ENCODE peak calls at places on chromosomes 13 and 19, in seven cellular contexts. One of them, this sample, is unnamed.
A peak's percentile ranks its signal among the peaks of the same experiment; 100 is the strongest.

GRCh38 chr19:49339364-49340068 is 4.3 kb downstream of the CD37 start:
- DNase-seq in IMR-90: peak; percentile 50
- DNase-seq in mesendoderm: peak; percentile 98
- DNase-seq in neuronal stem cell: peak; percentile 89
- DNase-seq in mesenchymal stem cell: peak; percentile 70
- DNase-seq in H1: peak; percentile 92
- DNase-seq in trophoblast cell: peak; percentile 74
- DNase-seq in this sample: peak; percentile 98

GRCh38 chr19:38744298-38744681 is at the start of gene CAPN12:
- DNase-seq in IMR-90: no peak
- DNase-seq in mesendoderm: no peak
- DNase-seq in neuronal stem cell: no peak
- DNase-seq in mesenchymal stem cell: no peak
- DNase-seq in H1: no peak
- DNase-seq in trophoblast cell: no peak
- DNase-seq in this sample: no peak

GRCh38 chr13:27658569-27658968 is 36.9 kb downstream of the POLR1D start:
- DNase-seq in IMR-90: peak; percentile 60
- DNase-seq in mesendoderm: no peak
- DNase-seq in neuronal stem cell: no peak
- DNase-seq in mesenchymal stem cell: peak; percentile 8
- DNase-seq in H1: no peak
- DNase-seq in trophoblast cell: no peak
- DNase-seq in this sample: no peak

GRCh38 chr13:54210397-54211050 is 1181.9 kb downstream of the OLFM4 start:
- DNase-seq in IMR-90: no peak
- DNase-seq in mesendoderm: peak; percentile 68
- DNase-seq in neuronal stem cell: no peak
- DNase-seq in mesenchymal stem cell: no peak
- DNase-seq in H1: no peak
- DNase-seq in trophoblast cell: peak; percentile 56
- DNase-seq in this sample: no peak

GRCh38 chr13:105914637-105915036 is 620.8 kb downstream of the EFNB2 start:
- DNase-seq in IMR-90: peak; percentile 95
- DNase-seq in mesendoderm: no peak
- DNase-seq in neuronal stem cell: no peak
- DNase-seq in mesenchymal stem cell: peak; percentile 96
- DNase-seq in H1: no peak
- DNase-seq in trophoblast cell: peak; percentile 38
- DNase-seq in this sample: no peak

GRCh38 chr19:56138069-56138468 is 3.0 kb upstream of the ZNF444 start:
- DNase-seq in IMR-90: no peak
- DNase-seq in mesendoderm: no peak
- DNase-seq in neuronal stem cell: no peak
- DNase-seq in mesenchymal stem cell: no peak
- DNase-seq in H1: no peak
- DNase-seq in trophoblast cell: no peak
- DNase-seq in this sample: no peak

GRCh38 chr13:114119196-114119595 is 13.2 kb downstream of the RASA3 start:
- DNase-seq in IMR-90: peak; percentile 95
- DNase-seq in mesendoderm: peak; percentile 98
- DNase-seq in neuronal stem cell: no peak
- DNase-seq in mesenchymal stem cell: peak; percentile 99
- DNase-seq in H1: no peak
- DNase-seq in trophoblast cell: no peak
- DNase-seq in this sample: peak; percentile 94

GRCh38 chr13:23610187-23610576 is 40.0 kb downstream of the TNFRSF19 start:
- DNase-seq in IMR-90: peak; percentile 35
- DNase-seq in mesendoderm: no peak
- DNase-seq in neuronal stem cell: no peak
- DNase-seq in mesenchymal stem cell: peak; percentile 14
- DNase-seq in H1: no peak
- DNase-seq in trophoblast cell: no peak
- DNase-seq in this sample: no peak

GRCh38 chr13:73497430-73497829 is 438.6 kb downstream of the KLF5 start:
- DNase-seq in IMR-90: no peak
- DNase-seq in mesendoderm: no peak
- DNase-seq in neuronal stem cell: no peak
- DNase-seq in mesenchymal stem cell: peak; percentile 3
- DNase-seq in H1: no peak
- DNase-seq in trophoblast cell: peak; percentile 44
- DNase-seq in this sample: no peak

GRCh38 chr13:75495938-75496337 is 14.0 kb upstream of the TBC1D4 start:
- DNase-seq in IMR-90: peak; percentile 80
- DNase-seq in mesendoderm: no peak
- DNase-seq in neuronal stem cell: no peak
- DNase-seq in mesenchymal stem cell: peak; percentile 68
- DNase-seq in H1: no peak
- DNase-seq in trophoblast cell: peak; percentile 73
- DNase-seq in this sample: no peak

GRCh38 chr13:51747438-51748434 is 56.2 kb downstream of the DHRS12 start:
- DNase-seq in IMR-90: no peak
- DNase-seq in mesendoderm: no peak
- DNase-seq in neuronal stem cell: no peak
- DNase-seq in mesenchymal stem cell: no peak
- DNase-seq in H1: no peak
- DNase-seq in trophoblast cell: no peak
- DNase-seq in this sample: no peak

GRCh38 chr19:4709440-4710280 is 14.0 kb downstream of the DPP9 start:
- DNase-seq in IMR-90: no peak
- DNase-seq in mesendoderm: no peak
- DNase-seq in neuronal stem cell: no peak
- DNase-seq in mesenchymal stem cell: no peak
- DNase-seq in H1: no peak
- DNase-seq in trophoblast cell: peak; percentile 62
- DNase-seq in this sample: no peak

GRCh38 chr19:48487544-48487943 is 18.4 kb downstream of the CYTH2 start:
- DNase-seq in IMR-90: no peak
- DNase-seq in mesendoderm: no peak
- DNase-seq in neuronal stem cell: no peak
- DNase-seq in mesenchymal stem cell: no peak
- DNase-seq in H1: no peak
- DNase-seq in trophoblast cell: no peak
- DNase-seq in this sample: no peak

GRCh38 chr13:60448907-60449510 is 52.0 kb downstream of the TDRD3 start:
- DNase-seq in IMR-90: peak; percentile 68
- DNase-seq in mesendoderm: peak; percentile 55
- DNase-seq in neuronal stem cell: peak; percentile 27
- DNase-seq in mesenchymal stem cell: peak; percentile 50
- DNase-seq in H1: no peak
- DNase-seq in trophoblast cell: peak; percentile 53
- DNase-seq in this sample: no peak

GRCh38 chr19:18014197-18014596 is 6.2 kb downstream of the ARRDC2 start:
- DNase-seq in IMR-90: no peak
- DNase-seq in mesendoderm: no peak
- DNase-seq in neuronal stem cell: no peak
- DNase-seq in mesenchymal stem cell: no peak
- DNase-seq in H1: no peak
- DNase-seq in trophoblast cell: no peak
- DNase-seq in this sample: no peak

GRCh38 chr19:34155686-34156085 is 16.6 kb upstream of the LSM14A start:
- DNase-seq in IMR-90: peak; percentile 65
- DNase-seq in mesendoderm: no peak
- DNase-seq in neuronal stem cell: no peak
- DNase-seq in mesenchymal stem cell: peak; percentile 55
- DNase-seq in H1: no peak
- DNase-seq in trophoblast cell: no peak
- DNase-seq in this sample: no peak

GRCh38 chr19:2083174-2083854 is 12.8 kb downstream of the MOB3A start:
- DNase-seq in IMR-90: no peak
- DNase-seq in mesendoderm: no peak
- DNase-seq in neuronal stem cell: no peak
- DNase-seq in mesenchymal stem cell: no peak
- DNase-seq in H1: no peak
- DNase-seq in trophoblast cell: no peak
- DNase-seq in this sample: no peak

GRCh38 chr13:31970237-31970930 is 61.2 kb upstream of the FRY start:
- DNase-seq in IMR-90: peak; percentile 93
- DNase-seq in mesendoderm: no peak
- DNase-seq in neuronal stem cell: no peak
- DNase-seq in mesenchymal stem cell: peak; percentile 20
- DNase-seq in H1: no peak
- DNase-seq in trophoblast cell: no peak
- DNase-seq in this sample: no peak

GRCh38 chr13:20383058-20383457 is 142.6 kb downstream of the CRYL1 start:
- DNase-seq in IMR-90: no peak
- DNase-seq in mesendoderm: no peak
- DNase-seq in neuronal stem cell: no peak
- DNase-seq in mesenchymal stem cell: no peak
- DNase-seq in H1: no peak
- DNase-seq in trophoblast cell: no peak
- DNase-seq in this sample: no peak

GRCh38 chr13:63012016-63012415 is 1596.4 kb upstream of the PCDH20 start:
- DNase-seq in IMR-90: no peak
- DNase-seq in mesendoderm: no peak
- DNase-seq in neuronal stem cell: no peak
- DNase-seq in mesenchymal stem cell: no peak
- DNase-seq in H1: no peak
- DNase-seq in trophoblast cell: no peak
- DNase-seq in this sample: no peak

GRCh38 chr13:79987761-79988160 is 353.2 kb downstream of the SPRY2 start:
- DNase-seq in IMR-90: no peak
- DNase-seq in mesendoderm: no peak
- DNase-seq in neuronal stem cell: no peak
- DNase-seq in mesenchymal stem cell: no peak
- DNase-seq in H1: no peak
- DNase-seq in trophoblast cell: no peak
- DNase-seq in this sample: no peak

GRCh38 chr13:97843201-97843600 is 110.3 kb upstream of the IPO5 start:
- DNase-seq in IMR-90: no peak
- DNase-seq in mesendoderm: no peak
- DNase-seq in neuronal stem cell: no peak
- DNase-seq in mesenchymal stem cell: no peak
- DNase-seq in H1: no peak
- DNase-seq in trophoblast cell: no peak
- DNase-seq in this sample: no peak

DNA sequence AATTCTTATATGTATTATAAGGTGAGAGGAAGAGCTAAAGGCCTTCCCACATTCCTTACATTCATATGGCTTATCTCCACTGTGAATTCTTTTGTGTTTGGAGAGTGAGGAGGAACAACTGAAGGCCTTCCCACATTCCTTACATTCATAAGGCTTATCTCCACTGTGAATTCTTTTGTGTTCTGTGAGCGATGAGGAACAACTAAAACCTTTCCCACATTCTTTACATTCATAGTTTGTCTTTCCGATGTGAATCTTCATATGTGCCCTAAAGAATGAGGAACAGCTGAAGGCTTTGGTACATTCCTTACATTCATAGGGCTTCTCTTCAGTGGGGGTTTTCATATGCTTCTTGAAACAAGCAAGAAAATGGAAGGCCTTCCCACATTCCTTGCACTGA is 13.3 kb downstream of the ZNF699 start:
- DNase-seq in IMR-90: no peak
- DNase-seq in mesendoderm: peak; percentile 70
- DNase-seq in neuronal stem cell: no peak
- DNase-seq in mesenchymal stem cell: no peak
- DNase-seq in H1: no peak
- DNase-seq in trophoblast cell: peak; percentile 43
- DNase-seq in this sample: no peak
- H4K8ac ChIP-seq in IMR-90: no peak overlapping the region
- H4K8ac ChIP-seq in mesendoderm: no peak overlapping the region
- H4K8ac ChIP-seq in neuronal stem cell: no peak overlapping the region
- H4K8ac ChIP-seq in mesenchymal stem cell: no peak overlapping the region
- H4K8ac ChIP-seq in H1: no peak overlapping the region
- H4K8ac ChIP-seq in trophoblast cell: no peak overlapping the region
- H4K8ac ChIP-seq in this sample: no peak overlapping the region

GRCh38 chr13:46995874-46996273 is 99.0 kb upstream of the HTR2A start:
- DNase-seq in IMR-90: no peak
- DNase-seq in mesendoderm: no peak
- DNase-seq in neuronal stem cell: no peak
- DNase-seq in mesenchymal stem cell: no peak
- DNase-seq in H1: no peak
- DNase-seq in trophoblast cell: no peak
- DNase-seq in this sample: no peak
- H4K8ac ChIP-seq in IMR-90: no peak overlapping the region
- H4K8ac ChIP-seq in mesendoderm: no peak overlapping the region
- H4K8ac ChIP-seq in neuronal stem cell: no peak overlapping the region
- H4K8ac ChIP-seq in mesenchymal stem cell: no peak overlapping the region
- H4K8ac ChIP-seq in H1: no peak overlapping the region
- H4K8ac ChIP-seq in trophoblast cell: no peak overlapping the region
- H4K8ac ChIP-seq in this sample: no peak overlapping the region

GRCh38 chr13:65940720-65941119 is 1289.4 kb downstream of the PCDH9 start:
- DNase-seq in IMR-90: no peak
- DNase-seq in mesendoderm: no peak
- DNase-seq in neuronal stem cell: no peak
- DNase-seq in mesenchymal stem cell: no peak
- DNase-seq in H1: no peak
- DNase-seq in trophoblast cell: no peak
- DNase-seq in this sample: no peak

GRCh38 chr13:65943711-65944110 is 1286.4 kb downstream of the PCDH9 start:
- DNase-seq in IMR-90: no peak
- DNase-seq in mesendoderm: no peak
- DNase-seq in neuronal stem cell: no peak
- DNase-seq in mesenchymal stem cell: no peak
- DNase-seq in H1: no peak
- DNase-seq in trophoblast cell: no peak
- DNase-seq in this sample: no peak

GRCh38 chr13:65943024-65943423 is 1287.1 kb downstream of the PCDH9 start:
- DNase-seq in IMR-90: peak; percentile 45
- DNase-seq in mesendoderm: no peak
- DNase-seq in neuronal stem cell: no peak
- DNase-seq in mesenchymal stem cell: no peak
- DNase-seq in H1: no peak
- DNase-seq in trophoblast cell: no peak
- DNase-seq in this sample: no peak

DNA sequence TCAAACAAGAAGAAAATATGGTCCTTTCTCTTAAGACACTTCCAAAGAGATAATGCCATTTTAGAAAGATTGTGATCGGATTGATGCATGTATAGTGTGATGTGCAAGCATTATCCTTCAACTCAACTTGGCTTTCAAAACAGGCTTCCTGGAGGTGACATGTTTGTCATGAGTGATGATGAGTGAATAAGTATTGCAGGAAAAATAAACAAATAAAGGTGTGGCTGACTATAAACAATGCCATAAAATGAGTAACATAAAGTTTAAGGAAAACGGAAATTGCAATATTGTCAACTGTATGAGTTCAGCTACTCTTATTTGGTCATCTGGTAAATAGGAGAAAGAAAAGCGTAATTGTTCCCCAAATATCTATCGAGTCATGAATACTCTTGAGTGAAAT is 1283.7 kb downstream of the PCDH9 start:
- DNase-seq in IMR-90: no peak
- DNase-seq in mesendoderm: no peak
- DNase-seq in neuronal stem cell: no peak
- DNase-seq in mesenchymal stem cell: no peak
- DNase-seq in H1: no peak
- DNase-seq in trophoblast cell: no peak
- DNase-seq in this sample: no peak
- H4K8ac ChIP-seq in IMR-90: no peak overlapping the region
- H4K8ac ChIP-seq in mesendoderm: no peak overlapping the region
- H4K8ac ChIP-seq in neuronal stem cell: no peak overlapping the region
- H4K8ac ChIP-seq in mesenchymal stem cell: no peak overlapping the region
- H4K8ac ChIP-seq in H1: no peak overlapping the region
- H4K8ac ChIP-seq in trophoblast cell: no peak overlapping the region
- H4K8ac ChIP-seq in this sample: no peak overlapping the region

DNA sequence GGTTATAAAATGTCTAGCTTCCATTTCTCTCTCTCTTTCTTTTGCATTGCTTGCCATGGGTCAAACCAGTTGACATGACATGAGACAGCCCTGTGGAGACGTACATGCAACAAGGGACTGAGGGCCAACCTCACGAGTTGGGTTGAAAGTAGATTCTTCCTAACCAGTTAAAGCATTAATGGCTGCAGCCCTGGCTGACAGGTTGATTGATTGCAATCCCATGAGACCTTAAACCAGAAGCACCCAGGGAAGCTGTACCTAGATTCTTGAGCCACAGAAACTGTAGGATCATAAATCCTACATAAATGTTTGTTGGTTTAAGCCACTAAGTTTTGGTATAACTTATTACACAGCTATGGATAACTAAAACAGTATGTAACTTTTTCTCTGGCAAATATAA is 373.8 kb downstream of the DACH1 start:
- DNase-seq in IMR-90: no peak
- DNase-seq in mesendoderm: no peak
- DNase-seq in neuronal stem cell: no peak
- DNase-seq in mesenchymal stem cell: no peak
- DNase-seq in H1: no peak
- DNase-seq in trophoblast cell: no peak
- DNase-seq in this sample: no peak
- H4K8ac ChIP-seq in IMR-90: no peak overlapping the region
- H4K8ac ChIP-seq in mesendoderm: no peak overlapping the region
- H4K8ac ChIP-seq in neuronal stem cell: no peak overlapping the region
- H4K8ac ChIP-seq in mesenchymal stem cell: no peak overlapping the region
- H4K8ac ChIP-seq in H1: no peak overlapping the region
- H4K8ac ChIP-seq in trophoblast cell: no peak overlapping the region
- H4K8ac ChIP-seq in this sample: no peak overlapping the region

This sample was measured in H9.